ENCODE peak calls at places on chromosomes 16 and 17, in seven cellular contexts. One of them, this sample, is unnamed.
A peak's percentile ranks its signal among the peaks of the same experiment; 100 is the strongest.

GRCh38 chr17:81223758-81224122 is 975 bp upstream of the CEP131 start:
- DNase-seq in brain pericyte: no peak
- DNase-seq in NCI-H748 treated with DMSO at 0.1 percent for 48 hours: peak; percentile 32
- DNase-seq in epithelial cell of proximal tubule: no peak
- DNase-seq in H1: no peak
- DNase-seq in HS-5: no peak
- DNase-seq in GM10248: no peak
- DNase-seq in this sample: no peak

GRCh38 chr17:42378597-42379594 is 9.3 kb downstream of the STAT3 start:
- DNase-seq in brain pericyte: no peak
- DNase-seq in NCI-H748 treated with DMSO at 0.1 percent for 48 hours: no peak
- DNase-seq in epithelial cell of proximal tubule: no peak
- DNase-seq in H1: no peak
- DNase-seq in HS-5: no peak
- DNase-seq in GM10248: no peak
- DNase-seq in this sample: no peak

GRCh38 chr16:86019446-86020047 is 120.6 kb downstream of the IRF8 start:
- DNase-seq in brain pericyte: no peak
- DNase-seq in NCI-H748 treated with DMSO at 0.1 percent for 48 hours: no peak
- DNase-seq in epithelial cell of proximal tubule: no peak
- DNase-seq in H1: peak; percentile 21
- DNase-seq in HS-5: no peak
- DNase-seq in GM10248: no peak
- DNase-seq in this sample: no peak

GRCh38 chr16:87086156-87086555 is 231.0 kb downstream of the C16orf95 start:
- DNase-seq in brain pericyte: no peak
- DNase-seq in NCI-H748 treated with DMSO at 0.1 percent for 48 hours: no peak
- DNase-seq in epithelial cell of proximal tubule: no peak
- DNase-seq in H1: no peak
- DNase-seq in HS-5: no peak
- DNase-seq in GM10248: no peak
- DNase-seq in this sample: no peak

GRCh38 chr16:13343981-13344380 is 442.6 kb downstream of the SHISA9 start:
- DNase-seq in brain pericyte: no peak
- DNase-seq in NCI-H748 treated with DMSO at 0.1 percent for 48 hours: no peak
- DNase-seq in epithelial cell of proximal tubule: peak; percentile 13
- DNase-seq in H1: no peak
- DNase-seq in HS-5: no peak
- DNase-seq in GM10248: no peak
- DNase-seq in this sample: no peak

GRCh38 chr17:6914711-6915110 is 81.1 kb upstream of the ALOX12 start:
- DNase-seq in brain pericyte: no peak
- DNase-seq in NCI-H748 treated with DMSO at 0.1 percent for 48 hours: no peak
- DNase-seq in epithelial cell of proximal tubule: no peak
- DNase-seq in H1: no peak
- DNase-seq in HS-5: no peak
- DNase-seq in GM10248: no peak
- DNase-seq in this sample: no peak

GRCh38 chr17:12078791-12079190 is 58.1 kb downstream of the MAP2K4 start:
- DNase-seq in brain pericyte: no peak
- DNase-seq in NCI-H748 treated with DMSO at 0.1 percent for 48 hours: no peak
- DNase-seq in epithelial cell of proximal tubule: no peak
- DNase-seq in H1: no peak
- DNase-seq in HS-5: peak; percentile 34
- DNase-seq in GM10248: no peak
- DNase-seq in this sample: no peak

GRCh38 chr17:82663381-82664275 is 15.4 kb upstream of the WDR45B start:
- DNase-seq in brain pericyte: no peak
- DNase-seq in NCI-H748 treated with DMSO at 0.1 percent for 48 hours: no peak
- DNase-seq in epithelial cell of proximal tubule: no peak
- DNase-seq in H1: no peak
- DNase-seq in HS-5: no peak
- DNase-seq in GM10248: no peak
- DNase-seq in this sample: no peak

GRCh38 chr17:58141505-58141904 is 6.7 kb upstream of the OR4D1 start:
- DNase-seq in brain pericyte: no peak
- DNase-seq in NCI-H748 treated with DMSO at 0.1 percent for 48 hours: no peak
- DNase-seq in epithelial cell of proximal tubule: no peak
- DNase-seq in H1: no peak
- DNase-seq in HS-5: no peak
- DNase-seq in GM10248: no peak
- DNase-seq in this sample: no peak

GRCh38 chr17:49739662-49740271 is 24.2 kb downstream of the FAM117A start:
- DNase-seq in brain pericyte: no peak
- DNase-seq in NCI-H748 treated with DMSO at 0.1 percent for 48 hours: peak; percentile 50
- DNase-seq in epithelial cell of proximal tubule: no peak
- DNase-seq in H1: no peak
- DNase-seq in HS-5: no peak
- DNase-seq in GM10248: peak; percentile 63
- DNase-seq in this sample: no peak

GRCh38 chr16:79334127-79334526 is 266.4 kb downstream of the MAF start:
- DNase-seq in brain pericyte: no peak
- DNase-seq in NCI-H748 treated with DMSO at 0.1 percent for 48 hours: no peak
- DNase-seq in epithelial cell of proximal tubule: no peak
- DNase-seq in H1: no peak
- DNase-seq in HS-5: no peak
- DNase-seq in GM10248: no peak
- DNase-seq in this sample: no peak

GRCh38 chr16:1432388-1433262 is 1.7 kb downstream of the PERCC1 start:
- DNase-seq in brain pericyte: no peak
- DNase-seq in NCI-H748 treated with DMSO at 0.1 percent for 48 hours: no peak
- DNase-seq in epithelial cell of proximal tubule: no peak
- DNase-seq in H1: no peak
- DNase-seq in HS-5: no peak
- DNase-seq in GM10248: no peak
- DNase-seq in this sample: no peak

GRCh38 chr16:1426734-1427451 is 4.0 kb upstream of the PERCC1 start:
- DNase-seq in brain pericyte: no peak
- DNase-seq in NCI-H748 treated with DMSO at 0.1 percent for 48 hours: no peak
- DNase-seq in epithelial cell of proximal tubule: no peak
- DNase-seq in H1: no peak
- DNase-seq in HS-5: no peak
- DNase-seq in GM10248: no peak
- DNase-seq in this sample: no peak

GRCh38 chr17:2289878-2290478 is 13.6 kb downstream of the SMG6 start:
- DNase-seq in brain pericyte: no peak
- DNase-seq in NCI-H748 treated with DMSO at 0.1 percent for 48 hours: no peak
- DNase-seq in epithelial cell of proximal tubule: no peak
- DNase-seq in H1: no peak
- DNase-seq in HS-5: no peak
- DNase-seq in GM10248: no peak
- DNase-seq in this sample: no peak

GRCh38 chr16:62872339-62872738 is 836.1 kb upstream of the CDH8 start:
- DNase-seq in brain pericyte: no peak
- DNase-seq in NCI-H748 treated with DMSO at 0.1 percent for 48 hours: no peak
- DNase-seq in epithelial cell of proximal tubule: no peak
- DNase-seq in H1: no peak
- DNase-seq in HS-5: no peak
- DNase-seq in GM10248: no peak
- DNase-seq in this sample: no peak

GRCh38 chr16:200388-200787 is 20.1 kb downstream of the HBQ1 start:
- DNase-seq in brain pericyte: no peak
- DNase-seq in NCI-H748 treated with DMSO at 0.1 percent for 48 hours: no peak
- DNase-seq in epithelial cell of proximal tubule: peak; percentile 42
- DNase-seq in H1: no peak
- DNase-seq in HS-5: peak; percentile 63
- DNase-seq in GM10248: no peak
- DNase-seq in this sample: no peak

GRCh38 chr16:3610698-3611144 is 685 bp downstream of the SLX4 start:
- DNase-seq in brain pericyte: no peak
- DNase-seq in NCI-H748 treated with DMSO at 0.1 percent for 48 hours: no peak
- DNase-seq in epithelial cell of proximal tubule: no peak
- DNase-seq in H1: no peak
- DNase-seq in HS-5: no peak
- DNase-seq in GM10248: no peak
- DNase-seq in this sample: no peak